ENCODE peak calls at places on chromosomes 4 and X, in nine cellular contexts. Y is heart right ventricle; M is central memory CD8-positive, alpha-beta T cell; Z is uterus; I is CD8-positive, alpha-beta memory T cell; G is stimulated activated naive B cell treated with anti-CD40 and anti-IgM and Interleukin-4, amounts not matched to agents 10 μg/mL and 1 μg/mL and 100 μg/mL, for 72 hours; P is ACHN; T is IMR-90; L is stimulated activated CD8-positive, alpha-beta memory T cell treated with anti-CD3 and anti-CD28 coated beads, Interleukin-4, amount 100 ng/mL, for 48 hours. X is an unnamed sample.

GRCh38 chrX:46611658-46612362 is 38.2 kb downstream of the CHST7 start:
- DNase-seq in M (peak; percentile 10), I (peak; percentile 61), Y (no peak), G (no peak), Z (no peak), P (no peak), L (no peak), T (no peak), X (peak; percentile 16)

GRCh38 chr4:90118547-90119211 is 8.5 kb upstream of the CCSER1 start:
- DNase-seq in I (no peak), Y (no peak), T (no peak), M (no peak), P (no peak), G (no peak), Z (no peak), L (no peak), X (no peak)

GRCh38 chr4:89404530-89404929 is 96.9 kb upstream of the GPRIN3 start:
- DNase-seq in I (no peak), L (no peak), M (no peak), P (no peak), G (no peak), T (no peak), Z (no peak), Y (no peak), X (no peak)

GRCh38 chr4:10080874-10081606 is 35.6 kb downstream of the WDR1 start:
- DNase-seq in Y (no peak), M (no peak), I (no peak), Z (no peak), G (no peak), P (no peak), L (peak; percentile 10), T (no peak), X (no peak)

GRCh38 chr4:80409798-80410197 is 74.3 kb downstream of the CFAP299 start:
- DNase-seq in L (no peak), T (no peak), P (no peak), Z (no peak), I (no peak), Y (no peak), G (no peak), M (no peak), X (no peak)

GRCh38 chr4:10605746-10606482 is 78.7 kb downstream of the CLNK start:
- DNase-seq in P (peak; percentile 54), M (no peak), Y (no peak), Z (no peak), I (no peak), L (no peak), T (peak; percentile 85), G (no peak), X (no peak)

GRCh38 chrX:155026727-155027508 is at the start of gene FUNDC2:
- DNase-seq in Y (peak; percentile 94), G (peak; percentile 93), T (peak; percentile 90), M (peak; percentile 94), I (peak; percentile 94), Z (peak; percentile 91), L (peak; percentile 92), P (peak; percentile 84), X (peak; percentile 85)

GRCh38 chrX:113644426-113644825 is 803.8 kb upstream of the AMOT start:
- DNase-seq in M (no peak), I (no peak), T (no peak), P (no peak), Y (no peak), L (no peak), Z (no peak), G (no peak), X (no peak)

GRCh38 chr4:16516796-16517413 is 290.6 kb upstream of the TAPT1 start:
- DNase-seq in G (no peak), T (peak; percentile 85), Z (peak; percentile 52), P (no peak), M (no peak), Y (no peak), L (no peak), I (no peak), X (no peak)

GRCh38 chr4:105979506-105979905 is 84.2 kb downstream of the NPNT start:
- DNase-seq in P (peak; percentile 33), L (no peak), Y (no peak), I (no peak), M (no peak), Z (no peak), T (no peak), G (no peak), X (no peak)

GRCh38 chrX:15815779-15816452 is 25.6 kb downstream of the ZRSR2 start:
- DNase-seq in Z (no peak), M (no peak), L (peak; percentile 29), G (no peak), P (peak; percentile 9), Y (no peak), T (peak; percentile 33), I (no peak), X (no peak)